ENCODE peak calls at places on chromosomes 4 and X, in four cellular contexts. D is K562, W is GM12878, V is HepG2. S is an unnamed sample.

GRCh38 chr4:101415962-101416361 is 68.6 kb upstream of the PPP3CA start:
- DNase-seq in D (no peak), W (no peak), V (no peak), S (no peak)

GRCh38 chr4:25103423-25103822 is 56.8 kb downstream of the SEPSECS start:
- DNase-seq in D (no peak), W (no peak), V (no peak), S (no peak)

GRCh38 chr4:52646726-52647125 is 12.4 kb downstream of the USP46 start:
- DNase-seq in D (no peak), W (no peak), V (no peak), S (no peak)

GRCh38 chr4:127251423-127251822 is 381.3 kb upstream of the INTU start:
- DNase-seq in D (no peak), W (no peak), V (no peak), S (no peak)

GRCh38 chr4:67261971-67262370 is 283.3 kb downstream of the CENPC start:
- DNase-seq in D (no peak), W (no peak), V (no peak), S (no peak)

GRCh38 chrX:96481831-96482230 is 202.8 kb upstream of the DIAPH2 start:
- DNase-seq in D (no peak), W (no peak), V (no peak), S (no peak)

GRCh38 chrX:29935455-29935854 is 279.9 kb upstream of the MAGEB2 start:
- DNase-seq in D (no peak), W (no peak), V (no peak), S (no peak)

GRCh38 chr4:115986573-115986972 is 873.2 kb upstream of the NDST4 start:
- DNase-seq in D (no peak), W (no peak), V (no peak), S (no peak)

GRCh38 chrX:42680651-42681050 is 97.3 kb downstream of the PPP1R2C start:
- DNase-seq in D (no peak), W (no peak), V (no peak), S (no peak)

GRCh38 chr4:85967872-85968271 is 392.0 kb downstream of the MAPK10 start:
- DNase-seq in D (no peak), W (no peak), V (no peak), S (no peak)

GRCh38 chr4:75726577-75726976 is 2.2 kb downstream of the USO1 start:
- DNase-seq in D (no peak), W (no peak), V (no peak), S (no peak)

GRCh38 chrX:79259073-79259689 is 108.0 kb downstream of the ITM2A start:
- DNase-seq in D (no peak), W (peak; percentile 99), V (no peak), S (no peak)

GRCh38 chr4:154489558-154490260 is 1.9 kb downstream of the DCHS2 start:
- DNase-seq in D (no peak), W (no peak), V (no peak), S (no peak)

GRCh38 chr4:108743021-108743420 is 19.8 kb downstream of the ETNPPL start:
- DNase-seq in D (no peak), W (no peak), V (no peak), S (no peak)

GRCh38 chr4:147136783-147137182 is 191.1 kb upstream of the TTC29 start:
- DNase-seq in D (no peak), W (no peak), V (no peak), S (no peak)

GRCh38 chr4:78829296-78829695 is 53.1 kb downstream of the BMP2K start:
- DNase-seq in D (no peak), W (no peak), V (no peak), S (no peak)

GRCh38 chr4:8113611-8114343 is 44.8 kb downstream of the ABLIM2 start:
- DNase-seq in D (no peak), W (no peak), V (no peak), S (no peak)

GRCh38 chr4:118338981-118339765 is 13.6 kb downstream of the PRSS12 start:
- DNase-seq in D (no peak), W (no peak), V (no peak), S (no peak)

GRCh38 chr4:156512622-156513021 is 459.0 kb downstream of the PDGFC start:
- DNase-seq in D (no peak), W (no peak), V (no peak), S (no peak)

GRCh38 chr4:11485926-11486325 is 57.2 kb upstream of the HS3ST1 start:
- DNase-seq in D (no peak), W (no peak), V (no peak), S (no peak)

GRCh38 chrX:15416133-15416993 is 32.1 kb upstream of the VEGFD start:
- DNase-seq in D (no peak), W (no peak), V (no peak), S (no peak)

DNA sequence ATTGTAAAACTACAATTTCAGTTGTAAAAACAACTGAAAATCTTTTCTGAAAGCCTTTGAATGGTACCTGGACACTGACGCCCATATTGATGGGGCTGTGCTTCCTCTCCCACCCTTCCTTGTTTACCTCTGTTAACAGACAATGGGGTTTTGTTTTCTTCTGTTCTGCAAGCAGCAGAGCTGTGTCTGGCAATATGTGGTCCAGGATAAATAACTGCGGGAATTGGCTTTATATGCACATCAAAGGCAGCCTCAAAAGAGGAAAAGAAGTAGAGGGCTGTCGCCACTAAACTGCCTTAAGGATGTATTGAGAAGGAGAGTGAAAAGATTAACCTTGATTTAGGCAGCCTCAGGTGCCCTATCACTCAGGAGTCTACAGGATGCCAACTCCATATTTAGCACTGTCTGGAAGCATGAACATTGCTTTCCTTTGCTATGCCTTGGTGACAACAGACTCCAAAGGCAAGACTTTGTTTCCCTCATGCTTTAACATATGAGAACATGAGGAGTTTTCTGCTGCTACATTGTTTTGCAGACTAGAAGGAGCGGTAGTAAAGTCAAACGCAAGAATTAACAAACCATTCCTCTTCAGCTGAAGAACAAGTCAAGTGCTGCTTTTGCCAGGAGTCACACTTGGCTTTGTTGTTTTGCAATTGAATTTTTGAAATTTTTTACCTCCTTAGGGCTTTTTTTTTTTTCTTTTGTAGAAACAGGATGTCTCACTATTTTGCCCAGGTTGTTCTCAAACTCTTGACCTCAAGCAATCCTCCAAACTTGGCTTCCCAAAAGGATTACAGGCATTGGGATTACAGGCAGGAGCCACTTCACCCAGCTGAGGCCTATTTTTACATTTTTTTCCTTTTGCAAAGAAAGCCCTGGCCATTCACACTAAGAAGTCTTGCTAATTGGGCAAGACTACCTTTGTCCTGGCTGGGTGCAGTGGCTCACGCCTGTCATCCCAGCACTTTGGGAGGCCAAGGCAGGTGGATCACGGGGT is 3.0 kb downstream of the IL21 start:
- DNase-seq in D (no peak), W (no peak), V (no peak), S (no peak)
- TF ChIP-seq TCF7 in D (no peak), W (no peak), V (no peak), S (no peak)

GRCh38 chr4:140719022-140719421 is 37.2 kb downstream of the TBC1D9 start:
- DNase-seq in D (no peak), W (no peak), V (no peak), S (no peak)

GRCh38 chr4:140719693-140720092 is 36.5 kb downstream of the TBC1D9 start:
- DNase-seq in D (no peak), W (no peak), V (no peak), S (no peak)

GRCh38 chr4:140718240-140718639 is 37.9 kb downstream of the TBC1D9 start:
- DNase-seq in D (no peak), W (no peak), V (no peak), S (no peak)

GRCh38 chr4:140720387-140721087 is 35.6 kb downstream of the TBC1D9 start:
- DNase-seq in D (no peak), W (no peak), V (peak; percentile 18), S (no peak)

GRCh38 chr4:140721088-140721421 is 35.1 kb downstream of the TBC1D9 start:
- DNase-seq in D (no peak), W (no peak), V (no peak), S (no peak)
- TF ChIP-seq TCF7 in D (no peak), W (no peak), V (no peak), S (no peak)

GRCh38 chrX:39484669-39485068 is 613.1 kb downstream of the BCOR start:
- DNase-seq in D (no peak), W (no peak), V (no peak), S (no peak)
- TF ChIP-seq TCF7 in D (no peak), W (no peak), V (no peak), S (no peak)

GRCh38 chr4:53956454-53956853 is 108.0 kb downstream of the CHIC2 start:
- DNase-seq in D (no peak), W (no peak), V (no peak), S (no peak)

GRCh38 chr4:53956053-53956452 is 108.4 kb downstream of the CHIC2 start:
- DNase-seq in D (no peak), W (no peak), V (no peak), S (no peak)

DNA sequence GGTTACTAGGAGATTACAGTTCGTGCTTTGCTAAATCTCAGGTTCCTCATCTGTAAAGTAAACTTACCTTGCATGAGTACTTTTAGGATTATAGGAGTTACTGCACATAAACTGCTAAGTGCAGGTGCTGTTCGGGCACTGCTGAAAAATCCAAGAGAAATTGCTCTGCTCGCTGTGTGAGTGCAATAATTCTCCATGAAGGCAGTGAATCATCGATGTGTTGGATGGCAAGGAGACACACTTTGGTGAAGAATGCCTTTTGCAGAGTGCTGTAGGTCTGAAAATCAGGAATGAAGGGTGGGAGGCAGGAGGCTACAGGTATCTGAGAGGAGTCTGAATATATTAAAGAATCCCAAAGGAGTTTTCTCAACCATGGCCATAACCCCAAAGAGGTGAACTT is 113.0 kb downstream of the CHIC2 start:
- DNase-seq in D (no peak), W (no peak), V (no peak), S (no peak)
- TF ChIP-seq TCF7 in D (no peak), W (no peak), V (no peak), S (no peak)

DNA sequence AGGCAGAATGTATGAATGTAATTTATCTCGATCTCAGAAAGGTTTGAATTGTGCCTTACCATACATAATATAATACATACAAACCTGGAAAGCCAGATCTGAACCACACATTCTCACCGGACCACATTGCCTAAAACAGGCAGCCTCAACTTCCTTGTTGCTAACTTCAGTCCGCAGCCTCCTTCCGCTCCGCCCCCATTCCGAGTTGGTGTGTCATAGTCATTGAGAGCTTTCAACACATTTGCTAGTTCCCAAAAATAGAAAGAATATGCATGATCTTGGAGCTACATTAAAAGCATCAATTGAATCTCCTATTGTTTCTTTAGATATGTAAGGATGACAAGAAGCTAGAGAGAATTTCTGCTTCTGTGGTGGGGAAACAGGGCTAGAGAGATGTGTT is 127.2 kb downstream of the ARHGEF9 start:
- DNase-seq in D (no peak), W (no peak), V (no peak), S (no peak)
- TF ChIP-seq TCF7 in D (no peak), W (no peak), V (no peak), S (no peak)

GRCh38 chrX:150615356-150615755 is 46.9 kb downstream of the MTM1 start:
- DNase-seq in D (no peak), W (no peak), V (no peak), S (no peak)

GRCh38 chrX:150621652-150622051 is 53.2 kb downstream of the MTM1 start:
- DNase-seq in D (no peak), W (no peak), V (no peak), S (no peak)

GRCh38 chrX:150616179-150616862 is 47.9 kb downstream of the MTM1 start:
- DNase-seq in D (peak; percentile 17), W (no peak), V (no peak), S (no peak)

GRCh38 chrX:150616863-150617198 is 48.4 kb downstream of the MTM1 start:
- DNase-seq in D (no peak), W (no peak), V (no peak), S (no peak)
- TF ChIP-seq TCF7 in D (no peak), W (no peak), V (no peak), S (no peak)

S was measured in WTC11.